ENCODE peak calls at places on chromosome 17, in eight cellular contexts. B is type B pancreatic cell; W is activated CD4-positive, alpha-beta T cell treated with anti-CD3 and anti-CD28 coated beads, Interleukin-2, amount 50 U/mL, for 24 hours; T is cardiac fibroblast; Y is posterior vena cava; K is AG08396; I is mesendoderm; S is hypothalamus. O is an unnamed sample.

GRCh38 chr17:31216053-31216751 is 80.8 kb downstream of the OMG start:
- DNase-seq in W (no peak), S (no peak), K (peak; percentile 35), Y (no peak), B (no peak), I (peak; percentile 43), T (peak; percentile 84), O (peak; percentile 78)

GRCh38 chr17:51961689-51962088 is 196.8 kb downstream of the CA10 start:
- DNase-seq in I (no peak), S (no peak), B (no peak), W (no peak), Y (peak; percentile 66), T (no peak), K (no peak), O (no peak)

GRCh38 chr17:10812674-10813073 is 8.8 kb upstream of the TMEM238L start:
- DNase-seq in I (no peak), K (no peak), S (no peak), Y (no peak), T (no peak), B (no peak), W (no peak), O (no peak)

GRCh38 chr17:31674717-31675349 is 184.2 kb downstream of the COPRS start:
- DNase-seq in I (no peak), T (peak; percentile 60), K (no peak), S (no peak), W (no peak), B (no peak), Y (peak; percentile 35), O (peak; percentile 71)

GRCh38 chr17:7988750-7989178 is 13.7 kb upstream of the GUCY2D start:
- DNase-seq in T (peak; percentile 94), B (no peak), I (peak; percentile 56), W (no peak), K (peak; percentile 80), Y (no peak), S (no peak), O (peak; percentile 87)

GRCh38 chr17:83200231-83200699 is 120.9 kb downstream of the METRNL start:
- DNase-seq in W (no peak), S (no peak), I (no peak), K (no peak), Y (peak; percentile 94), T (peak; percentile 90), B (no peak), O (no peak)

GRCh38 chr17:59165933-59166342 is 10.4 kb downstream of the PRR11 start:
- DNase-seq in T (peak; percentile 42), W (peak; percentile 5), B (peak; percentile 62), S (peak; percentile 4), Y (no peak), K (peak; percentile 47), I (peak; percentile 72), O (peak; percentile 49)

GRCh38 chr17:42531455-42532354 is 4.3 kb upstream of the NAGLU start:
- DNase-seq in T (peak; percentile 47), I (peak; percentile 93), S (peak; percentile 25), W (no peak), B (no peak), K (peak; percentile 68), Y (peak; percentile 90), O (peak; percentile 63)

GRCh38 chr17:8121531-8122390 is 2.1 kb downstream of the HES7 start:
- DNase-seq in K (peak; percentile 68), W (no peak), B (no peak), S (peak; percentile 43), I (peak; percentile 70), T (peak; percentile 66), Y (peak; percentile 86), O (peak; percentile 41)

GRCh38 chr17:48944519-48945260 is at the start of gene SNF8:
- DNase-seq in I (peak; percentile 97), Y (peak; percentile 98), W (peak; percentile 93), K (peak; percentile 96), T (peak; percentile 91), B (peak; percentile 96), S (peak; percentile 73), O (peak; percentile 84)

GRCh38 chr17:76251478-76252039 is 11.3 kb upstream of the RNF157 start:
- DNase-seq in Y (no peak), S (no peak), T (no peak), I (no peak), K (no peak), W (no peak), B (no peak), O (no peak)

GRCh38 chr17:71109697-71110096 is 940.4 kb downstream of the KCNJ2 start:
- DNase-seq in K (no peak), Y (no peak), S (no peak), W (no peak), T (no peak), B (no peak), I (no peak), O (no peak)

GRCh38 chr17:76023900-76024237 is 3.2 kb downstream of the EVPL start:
- DNase-seq in I (no peak), T (no peak), W (no peak), K (no peak), Y (no peak), B (no peak), S (no peak), O (no peak)

GRCh38 chr17:74979408-74980146 is 7.0 kb upstream of the HID1 start:
- DNase-seq in Y (no peak), W (no peak), K (no peak), T (no peak), I (no peak), B (no peak), S (no peak), O (no peak)

GRCh38 chr17:80461527-80462166 is 14.8 kb downstream of the NPTX1 start:
- DNase-seq in K (no peak), S (no peak), T (no peak), B (no peak), W (no peak), I (no peak), Y (no peak), O (no peak)

GRCh38 chr17:46783031-46783593 is 35.4 kb downstream of the WNT3 start:
- DNase-seq in K (no peak), B (no peak), T (no peak), I (no peak), W (no peak), Y (no peak), S (no peak), O (no peak)

GRCh38 chr17:81966343-81967243 is 5.6 kb upstream of the NOTUM start:
- DNase-seq in Y (no peak), W (no peak), I (peak; percentile 65), T (peak; percentile 44), K (peak; percentile 69), B (no peak), S (no peak), O (no peak)

GRCh38 chr17:79090503-79091372 is 16.1 kb downstream of the ENGASE start:
- DNase-seq in W (no peak), T (peak; percentile 13), K (peak; percentile 73), S (no peak), I (no peak), B (no peak), Y (no peak), O (no peak)

GRCh38 chr17:13212861-13213260 is 195.0 kb upstream of the ELAC2 start:
- DNase-seq in B (no peak), W (no peak), Y (no peak), S (no peak), T (no peak), K (no peak), I (no peak), O (no peak)

GRCh38 chr17:56861899-56862298 is 27.9 kb downstream of the DGKE start:
- DNase-seq in I (no peak), S (no peak), W (no peak), Y (no peak), T (no peak), B (no peak), K (no peak), O (no peak)

GRCh38 chr17:34242976-34243731 is 11.9 kb upstream of the CCL2 start:
- DNase-seq in W (no peak), Y (no peak), K (no peak), B (no peak), I (no peak), S (no peak), T (no peak), O (no peak)

GRCh38 chr17:81241648-81242420 is 2.7 kb downstream of the NDUFAF8 start:
- DNase-seq in K (peak; percentile 75), I (peak; percentile 75), T (peak; percentile 40), W (peak; percentile 48), S (no peak), B (no peak), Y (no peak), O (peak; percentile 24)

O was measured in amniotic epithelial cell.